ENCODE peak calls at places on chromosomes 1 and 21, in ten cellular contexts. J, I, S, R, G, H, Y, F, M and Z are unnamed samples.

GRCh38 chr1:233326995-233327937 is at the start of gene MAP3K21:
- DNase-seq in S (no peak), Y (peak), R (peak), H (no peak), J (peak), F (peak), I (peak), G (peak), M (peak), Z (peak)

GRCh38 chr21:37780991-37781983 is 135.0 kb downstream of the KCNJ6 start:
- DNase-seq in I (no peak), Y (no peak), F (no peak), R (no peak), G (no peak), M (no peak), J (no peak), H (no peak), S (no peak), Z (no peak)

GRCh38 chr1:33684346-33685122 is 179.3 kb upstream of the HMGB4 start:
- DNase-seq in H (no peak), I (no peak), Y (no peak), M (no peak), G (no peak), J (no peak), S (no peak), F (no peak), R (no peak), Z (no peak)

GRCh38 chr1:178220094-178220493 is 126.2 kb downstream of the RASAL2 start:
- DNase-seq in H (no peak), R (no peak), I (peak), G (no peak), S (no peak), M (no peak), J (no peak), F (no peak), Y (no peak), Z (no peak)

GRCh38 chr21:27823652-27824201 is 856.8 kb upstream of the ADAMTS5 start:
- DNase-seq in G (no peak), M (no peak), S (no peak), I (peak), H (no peak), R (no peak), J (no peak), Y (no peak), F (no peak), Z (no peak)

GRCh38 chr1:3552176-3552575 is 59.1 kb downstream of the MEGF6 start:
- DNase-seq in S (no peak), Y (no peak), J (no peak), R (no peak), H (no peak), I (no peak), F (no peak), G (no peak), M (no peak), Z (no peak)

GRCh38 chr1:159084867-159085266 is 8.3 kb upstream of the AIM2 start:
- DNase-seq in H (no peak), M (no peak), F (no peak), G (no peak), J (no peak), I (no peak), S (no peak), R (no peak), Y (no peak), Z (no peak)

GRCh38 chr1:53015508-53015860 is 46.5 kb upstream of the PODN start:
- DNase-seq in S (no peak), M (no peak), J (no peak), G (no peak), Y (no peak), H (no peak), I (no peak), R (peak), F (no peak), Z (no peak)

GRCh38 chr1:64524614-64525013 is 54.7 kb downstream of the CACHD1 start:
- DNase-seq in F (no peak), Y (no peak), M (no peak), R (no peak), H (no peak), J (no peak), G (no peak), I (no peak), S (no peak), Z (no peak)

GRCh38 chr1:110538082-110538481 is 19.1 kb upstream of the KCNA10 start:
- DNase-seq in H (no peak), R (no peak), J (no peak), Y (no peak), S (no peak), I (no peak), F (no peak), G (no peak), M (no peak), Z (no peak)

GRCh38 chr1:55402117-55402516 is 187.0 kb upstream of the USP24 start:
- DNase-seq in H (peak), S (peak), G (no peak), F (no peak), Y (no peak), R (no peak), M (no peak), I (peak), J (no peak), Z (no peak)

GRCh38 chr1:66450043-66450514 is 83.9 kb upstream of the SGIP1 start:
- DNase-seq in Y (no peak), F (no peak), H (no peak), M (no peak), G (no peak), R (no peak), S (no peak), I (no peak), J (no peak), Z (no peak)

GRCh38 chr1:202161151-202162048 is 998 bp upstream of the PTPN7 start:
- DNase-seq in R (no peak), F (no peak), M (no peak), S (no peak), Y (no peak), G (no peak), I (no peak), H (no peak), J (no peak), Z (no peak)